ENCODE peak calls at places on chromosomes 3 and 15, in eight cellular contexts. T is BJ, R is prostate gland, Y is heart right ventricle, D is A549, U is AG09309, X is suprapubic skin, S is GM10248. M is an unnamed sample.

GRCh38 chr3:160784853-160785252 is 28.8 kb downstream of the PPM1L start:
- DNase-seq in X (no peak), R (peak; percentile 68), T (no peak), Y (no peak), D (no peak), U (no peak), S (no peak), M (no peak)

GRCh38 chr15:36905908-36906307 is 194.4 kb downstream of the MEIS2 start:
- DNase-seq in U (peak; percentile 23), S (no peak), X (no peak), Y (no peak), R (peak; percentile 26), T (no peak), D (no peak), M (no peak)

GRCh38 chr3:5302661-5303060 is 115.2 kb downstream of the EDEM1 start:
- DNase-seq in T (no peak), D (no peak), R (no peak), U (no peak), Y (no peak), X (no peak), S (no peak), M (no peak)

GRCh38 chr3:129132097-129132866 is 10.7 kb upstream of the RAB43 start:
- DNase-seq in T (no peak), U (no peak), Y (no peak), X (no peak), R (no peak), D (no peak), S (no peak), M (no peak)

GRCh38 chr15:92864127-92864814 is 35.9 kb upstream of the CHD2 start:
- DNase-seq in U (no peak), S (no peak), R (no peak), Y (no peak), D (no peak), X (no peak), T (no peak), M (peak; percentile 36)

GRCh38 chr3:52436500-52437106 is 8.3 kb downstream of the SEMA3G start:
- DNase-seq in S (no peak), D (no peak), Y (no peak), U (no peak), T (no peak), R (no peak), X (no peak), M (no peak)

GRCh38 chr3:42055291-42055690 is 35.9 kb upstream of the TRAK1 start:
- DNase-seq in R (no peak), S (no peak), U (peak; percentile 79), D (no peak), T (no peak), X (no peak), Y (no peak), M (no peak)

GRCh38 chr15:75227663-75228280 is 26.1 kb downstream of the C15orf39 start:
- DNase-seq in R (no peak), S (no peak), D (no peak), T (no peak), U (no peak), X (no peak), Y (no peak), M (no peak)

GRCh38 chr15:66701422-66702034 is 508 bp upstream of the SMAD6 start:
- DNase-seq in T (no peak), Y (peak; percentile 64), D (peak; percentile 82), R (peak; percentile 30), X (no peak), S (no peak), U (no peak), M (peak; percentile 88)

GRCh38 chr3:153633407-153633806 is 471.4 kb downstream of the RAP2B start:
- DNase-seq in X (no peak), S (no peak), T (no peak), R (no peak), D (no peak), U (no peak), Y (no peak), M (no peak)

GRCh38 chr3:123801474-123801873 is 82.7 kb downstream of the MYLK start:
- DNase-seq in U (no peak), R (no peak), T (no peak), D (no peak), X (no peak), Y (no peak), S (no peak), M (no peak)

GRCh38 chr15:68224108-68224507 is 5.4 kb downstream of the CLN6 start:
- DNase-seq in R (no peak), S (no peak), X (peak; percentile 11), U (no peak), D (no peak), Y (no peak), T (no peak), M (no peak)

GRCh38 chr3:153442386-153442785 is 280.4 kb downstream of the RAP2B start:
- DNase-seq in U (no peak), X (no peak), Y (no peak), S (no peak), R (no peak), T (no peak), D (no peak), M (no peak)

GRCh38 chr3:87503901-87504498 is 227.6 kb upstream of the POU1F1 start:
- DNase-seq in D (peak; percentile 86), X (no peak), U (peak; percentile 46), R (peak; percentile 39), S (peak; percentile 28), T (peak; percentile 19), Y (no peak), M (no peak)

GRCh38 chr3:177447938-177448337 is 250.7 kb upstream of the TBL1XR1 start:
- DNase-seq in Y (no peak), D (no peak), R (peak; percentile 88), S (no peak), U (no peak), X (no peak), T (no peak), M (no peak)

DNA sequence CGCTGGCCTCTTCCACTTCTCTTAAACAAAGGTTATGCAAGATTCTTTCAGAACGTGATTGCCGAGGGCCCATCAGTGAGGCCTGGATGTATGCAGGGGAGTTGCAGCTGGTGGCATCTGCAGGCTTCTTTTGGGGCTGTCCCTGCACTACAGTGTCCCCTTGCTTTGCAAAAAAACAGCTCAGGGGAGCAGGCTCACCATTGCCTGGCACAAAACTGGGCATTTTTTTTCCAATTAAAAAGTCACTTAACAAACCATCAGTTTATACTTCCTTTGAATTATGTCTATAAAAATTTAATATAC is 148.6 kb downstream of the ATP10A start:
- DNase-seq in D (no peak), X (no peak), T (no peak), U (no peak), R (no peak), S (no peak), Y (no peak), M (no peak)
- TF ChIP-seq CTCF in D (no peak), X (no peak), T (no peak), U (no peak), R (no peak), S (no peak), Y (no peak), M (no peak)

DNA sequence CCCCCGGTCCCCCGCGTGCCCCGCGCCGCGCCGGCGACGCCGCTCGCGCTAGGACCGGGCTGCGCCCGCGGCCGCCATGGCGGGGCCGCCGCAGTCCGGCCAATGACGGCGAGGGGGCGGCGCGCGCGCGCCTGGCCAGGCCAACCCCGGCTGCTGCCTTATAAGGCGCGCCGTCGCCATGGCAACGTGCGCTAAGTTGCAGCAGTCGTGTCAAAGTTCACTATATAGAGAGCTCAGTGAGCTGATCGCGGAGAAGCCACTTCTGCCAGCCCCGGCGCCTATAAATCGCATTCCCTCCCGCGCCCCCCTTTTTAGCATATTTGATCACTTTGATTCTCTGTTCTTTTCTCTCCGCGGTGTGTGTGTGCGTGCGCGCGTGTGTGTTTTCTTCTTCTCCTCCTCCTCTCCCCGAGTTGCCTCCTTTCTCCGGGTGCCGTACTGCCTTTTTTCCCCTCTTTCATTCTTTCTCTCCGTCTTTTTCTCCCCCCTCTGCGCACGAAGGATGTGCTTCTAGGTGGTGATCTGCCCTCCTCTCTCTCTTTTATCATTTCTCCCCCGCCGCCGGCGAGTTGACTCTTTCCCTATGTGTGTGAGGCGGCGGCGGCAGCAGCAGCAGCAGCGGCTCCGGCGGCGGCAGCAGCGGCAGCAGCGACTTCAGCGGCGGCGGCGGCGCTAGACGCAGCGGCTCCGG is at the start of gene NR2F2:
- DNase-seq in X (peak; percentile 97), T (peak; percentile 89), S (peak; percentile 73), Y (peak; percentile 94), U (peak; percentile 98), D (peak; percentile 98), R (peak; percentile 98), M (peak; percentile 99)
- TF ChIP-seq CTCF in X (no peak), T (no peak), S (no peak), Y (no peak), U (no peak), D (no peak), R (peak; percentile 15), M (no peak)

GRCh38 chr3:147864754-147865354 is 455.7 kb downstream of the ZIC1 start:
- DNase-seq in R (no peak), S (no peak), Y (no peak), T (no peak), U (no peak), X (no peak), D (no peak), M (no peak)
- TF ChIP-seq CTCF in R (no peak), S (no peak), Y (no peak), T (no peak), U (no peak), X (no peak), D (no peak), M (no peak)

DNA sequence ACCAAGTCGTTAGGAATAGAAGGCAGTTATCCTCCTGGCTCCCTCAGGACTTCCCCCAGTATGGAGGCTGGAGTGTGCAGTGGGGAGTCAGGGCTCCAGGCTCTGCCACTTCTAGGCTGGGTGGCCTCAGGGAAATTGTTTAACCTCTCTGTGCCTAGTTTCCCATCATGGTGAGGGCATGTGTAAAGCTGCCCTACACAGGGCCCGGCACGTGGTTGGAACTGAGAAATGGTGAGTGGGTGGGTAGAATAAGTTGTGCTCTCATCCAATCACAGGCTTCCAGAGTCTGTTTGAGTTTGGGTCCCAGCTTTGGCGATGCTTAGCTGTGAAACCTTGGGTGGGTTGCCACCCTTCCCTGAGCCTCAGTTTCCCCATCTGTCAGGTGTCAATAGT is 117.3 kb downstream of the FBLN2 start:
- DNase-seq in T (no peak), Y (no peak), S (no peak), R (no peak), D (no peak), U (no peak), X (no peak), M (no peak)
- TF ChIP-seq CTCF in T (no peak), Y (no peak), S (no peak), R (no peak), D (no peak), U (no peak), X (no peak), M (no peak)

GRCh38 chr15:87522997-87523396 is 733.5 kb downstream of the NTRK3 start:
- DNase-seq in D (no peak), U (no peak), T (no peak), Y (no peak), R (no peak), X (no peak), S (no peak), M (no peak)

GRCh38 chr15:87518957-87519356 is 737.6 kb downstream of the NTRK3 start:
- DNase-seq in S (no peak), R (no peak), T (no peak), X (no peak), Y (no peak), D (no peak), U (no peak), M (no peak)
- TF ChIP-seq CTCF in S (no peak), R (no peak), T (no peak), X (no peak), Y (no peak), D (no peak), U (no peak), M (no peak)

M was measured in osteocyte.